ENCODE peak calls at places on chromosomes 3 and 15, in five cellular contexts. X is fibroblast of lung, O is GM23248, F is K562, Q is endodermal cell. E is an unnamed sample.

GRCh38 chr3:157347577-157348303 is 88.9 kb upstream of the PTX3 start:
- DNase-seq in X (no peak), O (no peak), F (peak; percentile 34), Q (peak; percentile 96), E (peak; percentile 43)

GRCh38 chr3:108489776-108490175 is 20.6 kb downstream of the MYH15 start:
- DNase-seq in X (peak; percentile 61), O (peak; percentile 54), F (peak; percentile 25), Q (peak; percentile 69), E (no peak)

GRCh38 chr3:36905545-36905944 is 39.3 kb downstream of the TRANK1 start:
- DNase-seq in X (no peak), O (no peak), F (no peak), Q (peak; percentile 27), E (peak; percentile 37)

GRCh38 chr3:168467085-168467714 is 371.5 kb upstream of the GOLIM4 start:
- DNase-seq in X (peak; percentile 79), O (peak; percentile 32), F (no peak), Q (peak; percentile 59), E (no peak)

GRCh38 chr15:69987492-69988482 is 109.9 kb downstream of the TLE3 start:
- DNase-seq in X (no peak), O (no peak), F (no peak), Q (no peak), E (no peak)

GRCh38 chr3:127183931-127184869 is 8.7 kb upstream of the PRR23E start:
- DNase-seq in X (no peak), O (no peak), F (no peak), Q (no peak), E (peak; percentile 35)

GRCh38 chr3:54215521-54215920 is 93.2 kb downstream of the CACNA2D3 start:
- DNase-seq in X (no peak), O (no peak), F (no peak), Q (no peak), E (no peak)

GRCh38 chr3:196991581-196992460 is 23.2 kb upstream of the PIGZ start:
- DNase-seq in X (no peak), O (no peak), F (no peak), Q (peak; percentile 56), E (no peak)

GRCh38 chr3:10344147-10344943 is 23.4 kb upstream of the SEC13 start:
- DNase-seq in X (peak; percentile 59), O (peak; percentile 49), F (peak; percentile 78), Q (peak; percentile 91), E (peak; percentile 33)

GRCh38 chr15:92130244-92130643 is 263.4 kb upstream of the ST8SIA2 start:
- DNase-seq in X (no peak), O (no peak), F (no peak), Q (no peak), E (no peak)

GRCh38 chr3:5162102-5162501 is 25.4 kb upstream of the EDEM1 start:
- DNase-seq in X (peak; percentile 33), O (peak; percentile 70), F (no peak), Q (no peak), E (no peak)

GRCh38 chr3:29067014-29067413 is 213.9 kb upstream of the RBMS3 start:
- DNase-seq in X (no peak), O (peak; percentile 74), F (no peak), Q (no peak), E (no peak)

GRCh38 chr3:9933561-9934234 is at the start of gene CRELD1:
- DNase-seq in X (peak; percentile 93), O (peak; percentile 93), F (peak; percentile 97), Q (peak; percentile 98), E (peak; percentile 98)

GRCh38 chr15:72116680-72117447 is 1.1 kb downstream of the MYO9A start:
- DNase-seq in X (peak; percentile 35), O (peak; percentile 59), F (peak; percentile 30), Q (no peak), E (no peak)

GRCh38 chr3:141485578-141486415 is 1.0 kb upstream of the RASA2 start:
- DNase-seq in X (peak; percentile 40), O (peak; percentile 90), F (peak; percentile 47), Q (no peak), E (no peak)
- H3K9ac ChIP-seq in X (no peak overlapping the region), O (peak overlapping the region; percentile 95), F (peak overlapping the region; percentile 19), Q (no peak overlapping the region), E (no peak overlapping the region)

GRCh38 chr15:43793647-43794046 is 1.5 kb downstream of the SERF2 start:
- DNase-seq in X (no peak), O (no peak), F (no peak), Q (no peak), E (no peak)
- H3K9ac ChIP-seq in X (no peak overlapping the region), O (peak overlapping the region; percentile 100), F (peak overlapping the region; percentile 100), Q (no peak overlapping the region), E (peak overlapping the region; percentile 99)

GRCh38 chr15:55334997-55335396 is 16.0 kb downstream of the PIGB start:
- DNase-seq in X (peak; percentile 56), O (peak; percentile 49), F (no peak), Q (no peak), E (no peak)

GRCh38 chr15:55337160-55337559 is 18.1 kb downstream of the PIGB start:
- DNase-seq in X (no peak), O (no peak), F (no peak), Q (peak; percentile 64), E (no peak)

DNA sequence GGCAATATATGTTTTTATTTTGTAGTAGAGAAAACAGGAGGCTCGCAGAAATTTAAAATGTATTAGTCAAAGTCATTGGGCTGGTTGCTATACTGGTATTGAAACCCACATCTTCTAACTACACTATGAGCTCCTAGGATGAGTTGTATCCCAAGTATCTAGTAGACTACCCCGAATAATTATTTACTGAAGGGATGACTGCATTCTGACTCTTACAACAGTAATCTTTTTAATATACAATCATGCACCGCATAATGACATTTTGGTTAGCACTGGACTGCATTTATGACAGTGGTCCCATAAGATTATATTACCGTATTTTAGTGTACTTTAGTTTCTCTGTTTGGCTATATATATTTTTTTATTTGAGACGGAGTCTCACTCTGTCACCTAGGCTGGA is 15.3 kb downstream of the PIGB start:
- DNase-seq in X (peak; percentile 2), O (peak; percentile 14), F (no peak), Q (no peak), E (no peak)
- H3K9ac ChIP-seq in X (no peak overlapping the region), O (no peak overlapping the region), F (no peak overlapping the region), Q (no peak overlapping the region), E (no peak overlapping the region)

GRCh38 chr3:171976526-171976925 is 62.9 kb upstream of the FNDC3B start:
- DNase-seq in X (peak; percentile 72), O (peak; percentile 77), F (no peak), Q (no peak), E (no peak)

GRCh38 chr3:171971919-171972526 is 67.4 kb upstream of the FNDC3B start:
- DNase-seq in X (peak; percentile 39), O (peak; percentile 56), F (no peak), Q (no peak), E (no peak)

GRCh38 chr3:171970301-171970788 is 69.0 kb upstream of the FNDC3B start:
- DNase-seq in X (no peak), O (peak; percentile 69), F (peak; percentile 45), Q (no peak), E (no peak)

GRCh38 chr3:171974986-171975837 is 64.2 kb upstream of the FNDC3B start:
- DNase-seq in X (peak; percentile 66), O (peak; percentile 57), F (peak; percentile 39), Q (no peak), E (no peak)

GRCh38 chr3:171972965-171973364 is 66.4 kb upstream of the FNDC3B start:
- DNase-seq in X (no peak), O (peak; percentile 58), F (no peak), Q (no peak), E (no peak)
- H3K9ac ChIP-seq in X (no peak overlapping the region), O (no peak overlapping the region), F (no peak overlapping the region), Q (no peak overlapping the region), E (no peak overlapping the region)

GRCh38 chr15:93861413-93861812 is 369.9 kb upstream of the MCTP2 start:
- DNase-seq in X (no peak), O (peak; percentile 51), F (no peak), Q (no peak), E (no peak)

GRCh38 chr15:93865610-93866009 is 365.8 kb upstream of the MCTP2 start:
- DNase-seq in X (no peak), O (no peak), F (no peak), Q (no peak), E (no peak)

GRCh38 chr15:93859176-93859575 is 372.2 kb upstream of the MCTP2 start:
- DNase-seq in X (no peak), O (no peak), F (no peak), Q (no peak), E (no peak)

GRCh38 chr15:93862791-93863190 is 368.6 kb upstream of the MCTP2 start:
- DNase-seq in X (no peak), O (no peak), F (no peak), Q (no peak), E (no peak)

GRCh38 chr15:93861956-93862741 is 369.2 kb upstream of the MCTP2 start:
- DNase-seq in X (no peak), O (no peak), F (no peak), Q (no peak), E (no peak)
- H3K9ac ChIP-seq in X (no peak overlapping the region), O (no peak overlapping the region), F (no peak overlapping the region), Q (no peak overlapping the region), E (no peak overlapping the region)